ENCODE peak calls at places on chromosomes 4 and X, in seven cellular contexts. R is activated gamma-delta T cell treated with Interleukin-2 at 50 U/mL for 16 hours, Z is NCI-H510A, F is occipital lobe, B is AG08395, G is iPS-NIHi11, A is Calu3. M is an unnamed sample.

GRCh38 chrX:67780694-67781109 is 236.9 kb downstream of the AR start:
- DNase-seq in A (peak; percentile 34), F (peak; percentile 5), G (no peak), B (peak; percentile 74), Z (no peak), R (no peak), M (no peak)

GRCh38 chr4:24686866-24687672 is 102.7 kb upstream of the DHX15 start:
- DNase-seq in A (no peak), Z (no peak), R (no peak), F (no peak), G (peak; percentile 63), B (no peak), M (peak; percentile 63)

GRCh38 chr4:76803522-76803921 is 94.4 kb downstream of the SOWAHB start:
- DNase-seq in A (peak; percentile 7), Z (no peak), B (peak; percentile 82), R (no peak), F (no peak), G (peak; percentile 48), M (no peak)

GRCh38 chr4:158590219-158590618 is 68.5 kb downstream of the RXFP1 start:
- DNase-seq in B (no peak), G (no peak), A (no peak), F (no peak), Z (no peak), R (no peak), M (no peak)

GRCh38 chrX:127708155-127708554 is 344.0 kb downstream of the ACTRT1 start:
- DNase-seq in Z (peak; percentile 23), R (no peak), F (no peak), B (no peak), A (no peak), G (no peak), M (no peak)

GRCh38 chr4:78939667-78940008 is 400 bp upstream of the PAQR3 start:
- DNase-seq in Z (no peak), B (no peak), F (no peak), G (no peak), R (no peak), A (no peak), M (no peak)

GRCh38 chr4:30776921-30777415 is 56.8 kb downstream of the PCDH7 start:
- DNase-seq in R (no peak), B (no peak), Z (no peak), F (no peak), G (no peak), A (no peak), M (no peak)

GRCh38 chrX:22141061-22141460 is 108.9 kb downstream of the PHEX start:
- DNase-seq in A (no peak), B (no peak), G (no peak), R (no peak), Z (no peak), F (no peak), M (no peak)

GRCh38 chr4:186886759-186887158 is 163.1 kb upstream of the FAT1 start:
- DNase-seq in R (no peak), G (no peak), A (no peak), F (no peak), Z (no peak), B (no peak), M (no peak)

GRCh38 chrX:48957477-48957826 is at the start of gene OTUD5:
- DNase-seq in Z (peak; percentile 58), B (no peak), R (peak; percentile 76), A (peak; percentile 71), F (no peak), G (peak; percentile 80), M (peak; percentile 83)

GRCh38 chr4:38412137-38412536 is 251.9 kb upstream of the KLF3 start:
- DNase-seq in A (no peak), R (no peak), G (no peak), B (no peak), Z (no peak), F (no peak), M (no peak)

GRCh38 chrX:110004970-110005369 is 2.1 kb downstream of the TMEM164 start:
- DNase-seq in B (no peak), R (no peak), F (no peak), G (no peak), A (no peak), Z (no peak), M (no peak)

GRCh38 chrX:114344756-114345155 is 239.1 kb upstream of the HTR2C start:
- DNase-seq in A (no peak), F (no peak), R (no peak), B (peak; percentile 47), Z (no peak), G (peak; percentile 32), M (peak; percentile 40)

GRCh38 chr4:86595426-86595805 is 1.3 kb downstream of the PTPN13 start:
- DNase-seq in Z (no peak), F (peak; percentile 4), B (peak; percentile 10), G (no peak), A (no peak), R (no peak), M (peak; percentile 29)

GRCh38 chrX:144219035-144219434 is 335.2 kb downstream of the UBE2NL start:
- DNase-seq in F (no peak), G (peak; percentile 22), Z (no peak), R (no peak), B (no peak), A (no peak), M (no peak)

GRCh38 chr4:60201052-60201673 is 999.0 kb upstream of the ADGRL3 start:
- DNase-seq in A (peak; percentile 34), G (peak; percentile 43), B (peak; percentile 31), R (no peak), Z (no peak), F (no peak), M (peak; percentile 53)

GRCh38 chr4:110633358-110634319 is 10.8 kb upstream of the PITX2 start:
- DNase-seq in R (no peak), Z (no peak), F (no peak), B (no peak), A (no peak), G (no peak), M (no peak)

GRCh38 chr4:15883611-15884243 is 54.8 kb downstream of the FGFBP1 start:
- DNase-seq in B (no peak), Z (no peak), R (no peak), F (no peak), A (no peak), G (no peak), M (no peak)

GRCh38 chr4:110200673-110201072 is 2.3 kb upstream of the ELOVL6 start:
- DNase-seq in F (no peak), A (no peak), G (no peak), B (no peak), Z (no peak), R (no peak), M (no peak)

GRCh38 chrX:15143050-15143824 is 126.6 kb downstream of the ASB9 start:
- DNase-seq in A (peak; percentile 56), G (peak; percentile 39), Z (no peak), F (peak; percentile 1), B (peak; percentile 43), R (peak; percentile 53), M (peak; percentile 41)

GRCh38 chrX:56745019-56745418 is 16.0 kb downstream of the NBDY start:
- DNase-seq in R (no peak), G (no peak), A (no peak), B (no peak), Z (no peak), F (no peak), M (no peak)

GRCh38 chr4:138645289-138645688 is 370.3 kb upstream of the NOCT start:
- DNase-seq in A (no peak), B (peak; percentile 21), G (no peak), F (no peak), R (no peak), Z (no peak), M (no peak)

GRCh38 chrX:119757979-119758681 is at the start of gene SOWAHD:
- DNase-seq in F (no peak), R (peak; percentile 14), G (peak; percentile 58), Z (peak; percentile 57), A (peak; percentile 46), B (no peak), M (peak; percentile 53)

GRCh38 chr4:165151734-165152133 is 39.1 kb upstream of the TMEM192 start:
- DNase-seq in G (no peak), R (no peak), B (no peak), F (no peak), A (no peak), Z (no peak), M (no peak)

GRCh38 chrX:56564921-56565861 is 1.8 kb downstream of the UBQLN2 start:
- DNase-seq in G (no peak), R (no peak), B (no peak), F (peak; percentile 8), A (no peak), Z (no peak), M (peak; percentile 9)

GRCh38 chr4:186536285-186536684 is 19.1 kb downstream of the MTNR1A start:
- DNase-seq in A (no peak), R (no peak), F (no peak), B (no peak), G (peak; percentile 63), Z (no peak), M (no peak)

GRCh38 chr4:6896035-6896434 is 13.6 kb upstream of the TBC1D14 start:
- DNase-seq in Z (no peak), G (no peak), A (no peak), R (no peak), F (no peak), B (no peak), M (no peak)

GRCh38 chr4:146235654-146236570 is 21.6 kb downstream of the REELD1 start:
- DNase-seq in F (no peak), R (no peak), B (peak; percentile 24), G (no peak), A (no peak), Z (no peak), M (no peak)

GRCh38 chrX:101619336-101619735 is 1.5 kb upstream of the ARMCX6 start:
- DNase-seq in A (no peak), B (no peak), R (no peak), Z (peak; percentile 71), F (no peak), G (peak; percentile 19), M (no peak)

GRCh38 chr4:41176357-41176756 is 38.0 kb downstream of the APBB2 start:
- DNase-seq in Z (no peak), A (no peak), G (no peak), F (no peak), R (no peak), B (peak; percentile 31), M (no peak)

GRCh38 chrX:21528076-21528475 is 130.1 kb downstream of the KLHL34 start:
- DNase-seq in R (no peak), F (no peak), Z (no peak), G (no peak), B (no peak), A (no peak), M (no peak)

GRCh38 chr4:184887333-184887732 is 61.6 kb upstream of the ACSL1 start:
- DNase-seq in F (no peak), G (no peak), R (no peak), Z (no peak), A (no peak), B (no peak), M (no peak)

GRCh38 chr4:154741131-154741530 is 2.7 kb upstream of the LRAT start:
- DNase-seq in F (no peak), R (no peak), G (no peak), A (no peak), Z (no peak), B (no peak), M (no peak)

GRCh38 chr4:97507587-97508245 is 635.6 kb downstream of the STPG2 start:
- DNase-seq in F (no peak), Z (no peak), G (no peak), A (no peak), R (no peak), B (no peak), M (no peak)

GRCh38 chr4:95833652-95834276 is 6.1 kb upstream of the PDHA2 start:
- DNase-seq in A (no peak), F (no peak), G (no peak), Z (no peak), R (no peak), B (no peak), M (no peak)

GRCh38 chrX:104310084-104310483 is 55.4 kb upstream of the ESX1 start:
- DNase-seq in R (no peak), A (no peak), Z (no peak), G (no peak), B (peak; percentile 34), F (peak; percentile 11), M (peak; percentile 20)

GRCh38 chr4:147326581-147326980 is 154.3 kb upstream of the EDNRA start:
- DNase-seq in B (no peak), Z (no peak), F (no peak), A (no peak), G (no peak), R (no peak), M (no peak)

GRCh38 chr4:830776-831482 is 5.0 kb upstream of the CPLX1 start:
- DNase-seq in A (no peak), F (no peak), Z (no peak), R (no peak), B (no peak), G (no peak), M (no peak)

M was measured in D341Med.